ENCODE peak calls at places on chromosome 3, in four cellular contexts. One of them, this sample, is unnamed.

GRCh38 chr3:15120986-15121385 is 22.0 kb upstream of the RBSN start:
- DNase-seq in NCI-H2081: peak; percentile 21
- DNase-seq in cardiac muscle cell: no peak
- DNase-seq in HFF-Myc: no peak
- DNase-seq in this sample: no peak

GRCh38 chr3:24156466-24156865 is 211.4 kb downstream of the NR1D2 start:
- DNase-seq in NCI-H2081: no peak
- DNase-seq in cardiac muscle cell: no peak
- DNase-seq in HFF-Myc: peak; percentile 27
- DNase-seq in this sample: peak; percentile 70

GRCh38 chr3:27607370-27607769 is 114.8 kb downstream of the EOMES start:
- DNase-seq in NCI-H2081: no peak
- DNase-seq in cardiac muscle cell: no peak
- DNase-seq in HFF-Myc: no peak
- DNase-seq in this sample: peak; percentile 32

GRCh38 chr3:9399746-9400145 is 2.3 kb downstream of the SETD5 start:
- DNase-seq in NCI-H2081: peak; percentile 74
- DNase-seq in cardiac muscle cell: peak; percentile 91
- DNase-seq in HFF-Myc: peak; percentile 75
- DNase-seq in this sample: peak; percentile 86

GRCh38 chr3:171860830-171861535 is 17.8 kb downstream of the TMEM212 start:
- DNase-seq in NCI-H2081: no peak
- DNase-seq in cardiac muscle cell: no peak
- DNase-seq in HFF-Myc: peak; percentile 74
- DNase-seq in this sample: no peak

GRCh38 chr3:169818330-169818729 is 5.6 kb upstream of the LRRC34 start:
- DNase-seq in NCI-H2081: no peak
- DNase-seq in cardiac muscle cell: no peak
- DNase-seq in HFF-Myc: no peak
- DNase-seq in this sample: peak; percentile 69

GRCh38 chr3:100073555-100074307 is 40.6 kb downstream of the FILIP1L start:
- DNase-seq in NCI-H2081: no peak
- DNase-seq in cardiac muscle cell: peak; percentile 56
- DNase-seq in HFF-Myc: no peak
- DNase-seq in this sample: no peak

GRCh38 chr3:135448520-135448919 is 517.0 kb upstream of the PPP2R3A start:
- DNase-seq in NCI-H2081: no peak
- DNase-seq in cardiac muscle cell: no peak
- DNase-seq in HFF-Myc: no peak
- DNase-seq in this sample: no peak

GRCh38 chr3:143464850-143465249 is 345.3 kb downstream of the CHST2 start:
- DNase-seq in NCI-H2081: peak; percentile 35
- DNase-seq in cardiac muscle cell: no peak
- DNase-seq in HFF-Myc: no peak
- DNase-seq in this sample: peak; percentile 94

GRCh38 chr3:153783106-153783505 is 338.1 kb upstream of the ARHGEF26 start:
- DNase-seq in NCI-H2081: no peak
- DNase-seq in cardiac muscle cell: peak; percentile 58
- DNase-seq in HFF-Myc: no peak
- DNase-seq in this sample: no peak

This sample was measured in renal cortical epithelial cell.